ENCODE peak calls at places on chromosomes 11 and 22, in nine cellular contexts. P, W, R, H, T, M, F, D and Y are unnamed samples.

GRCh38 chr11:42170601-42171000 is 711.1 kb upstream of the LRRC4C start:
- DNase-seq in W (no peak), F (no peak), R (no peak), T (no peak), P (no peak), D (no peak), M (no peak), H (no peak), Y (no peak)

GRCh38 chr11:100872951-100873350 is 185.9 kb downstream of the ARHGAP42 start:
- DNase-seq in W (no peak), R (no peak), D (no peak), H (no peak), M (no peak), P (no peak), T (no peak), F (no peak), Y (no peak)

GRCh38 chr11:2440646-2441045 is 3.7 kb downstream of the TRPM5 start:
- DNase-seq in F (no peak), T (no peak), M (no peak), P (peak; percentile 5), H (no peak), R (no peak), D (no peak), W (no peak), Y (no peak)

GRCh38 chr11:123227763-123228488 is 32.9 kb upstream of the CLMP start:
- DNase-seq in T (no peak), F (no peak), W (no peak), D (no peak), M (no peak), P (no peak), H (no peak), R (no peak), Y (no peak)

GRCh38 chr11:121341609-121342008 is 49.0 kb downstream of the SC5D start:
- DNase-seq in W (peak; percentile 33), M (no peak), H (no peak), F (no peak), P (no peak), R (no peak), T (no peak), D (no peak), Y (no peak)

GRCh38 chr22:26313291-26313690 is 115.8 kb upstream of the ASPHD2 start:
- DNase-seq in W (no peak), H (no peak), D (no peak), F (no peak), T (no peak), M (no peak), R (no peak), P (no peak), Y (peak; percentile 20)

GRCh38 chr22:41683052-41683451 is 5.6 kb downstream of the SNU13 start:
- DNase-seq in R (peak; percentile 17), P (no peak), H (no peak), M (no peak), D (peak; percentile 9), W (no peak), T (no peak), F (no peak), Y (no peak)

GRCh38 chr11:62575837-62576236 is 2.1 kb upstream of the EEF1G start:
- DNase-seq in W (no peak), D (peak; percentile 17), R (no peak), M (no peak), T (no peak), P (no peak), F (peak; percentile 27), H (no peak), Y (no peak)

GRCh38 chr11:77191823-77192495 is 63.9 kb downstream of the MYO7A start:
- DNase-seq in D (no peak), T (no peak), H (peak; percentile 93), P (no peak), F (peak; percentile 72), M (peak; percentile 85), R (peak; percentile 86), W (peak; percentile 89), Y (no peak)

GRCh38 chr11:58525037-58525614 is 17.2 kb upstream of the OR5B21 start:
- DNase-seq in R (no peak), F (no peak), H (no peak), W (no peak), P (no peak), T (no peak), M (no peak), D (no peak), Y (no peak)

GRCh38 chr11:58530236-58530635 is 22.3 kb upstream of the OR5B21 start:
- DNase-seq in R (no peak), P (no peak), M (no peak), T (no peak), H (no peak), W (no peak), D (no peak), F (no peak), Y (no peak)

GRCh38 chr11:58527429-58527828 is 19.5 kb upstream of the OR5B21 start:
- DNase-seq in F (no peak), T (no peak), W (no peak), R (no peak), H (no peak), D (no peak), P (no peak), M (no peak), Y (no peak)

DNA sequence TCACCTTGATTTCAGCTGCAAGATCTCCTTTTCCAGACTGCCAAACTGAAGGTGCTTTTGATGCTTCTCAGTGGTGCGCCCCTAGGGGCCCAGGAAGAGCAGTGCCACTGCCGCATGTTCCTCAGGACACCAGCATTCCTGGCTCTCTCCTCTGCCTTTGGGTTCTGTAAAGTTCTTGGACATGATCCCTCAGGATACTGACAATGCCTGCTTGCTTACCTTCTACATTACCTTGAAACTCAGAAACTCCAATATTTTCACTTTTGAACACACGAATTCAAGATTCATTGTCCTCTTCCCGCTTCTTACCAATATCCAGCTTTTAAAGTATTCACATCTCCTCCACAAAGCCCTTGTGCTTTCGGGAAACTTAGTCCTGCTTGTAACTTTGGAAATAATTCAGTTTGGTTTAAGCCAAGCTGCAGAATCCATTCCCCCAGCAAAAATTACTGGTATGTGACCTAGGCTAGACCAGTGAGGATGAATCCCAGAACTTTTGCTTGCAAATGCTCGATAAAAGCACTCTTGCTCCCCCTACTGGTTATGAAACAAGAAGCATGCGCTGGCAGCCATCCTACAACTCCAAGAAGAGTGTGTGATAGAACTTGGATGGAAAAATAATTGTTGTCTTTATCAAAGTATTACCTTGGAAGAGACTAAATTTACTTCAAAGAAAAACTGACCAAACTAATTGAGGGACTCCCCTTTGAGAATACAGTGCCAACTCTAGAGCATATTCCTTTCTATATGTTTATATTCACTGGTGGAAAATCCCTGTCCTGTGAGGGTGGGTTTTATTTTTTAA is 16.5 kb upstream of the OR5B21 start:
- DNase-seq in F (peak; percentile 62), D (peak; percentile 65), H (peak; percentile 71), R (peak; percentile 71), M (peak; percentile 61), W (peak; percentile 61), T (peak; percentile 79), P (peak; percentile 51), Y (peak; percentile 62)
- TF ChIP-seq POLR2A in F (no peak), D (no peak), H (no peak), R (no peak), M (no peak), W (no peak), T (no peak), P (no peak), Y (no peak)

DNA sequence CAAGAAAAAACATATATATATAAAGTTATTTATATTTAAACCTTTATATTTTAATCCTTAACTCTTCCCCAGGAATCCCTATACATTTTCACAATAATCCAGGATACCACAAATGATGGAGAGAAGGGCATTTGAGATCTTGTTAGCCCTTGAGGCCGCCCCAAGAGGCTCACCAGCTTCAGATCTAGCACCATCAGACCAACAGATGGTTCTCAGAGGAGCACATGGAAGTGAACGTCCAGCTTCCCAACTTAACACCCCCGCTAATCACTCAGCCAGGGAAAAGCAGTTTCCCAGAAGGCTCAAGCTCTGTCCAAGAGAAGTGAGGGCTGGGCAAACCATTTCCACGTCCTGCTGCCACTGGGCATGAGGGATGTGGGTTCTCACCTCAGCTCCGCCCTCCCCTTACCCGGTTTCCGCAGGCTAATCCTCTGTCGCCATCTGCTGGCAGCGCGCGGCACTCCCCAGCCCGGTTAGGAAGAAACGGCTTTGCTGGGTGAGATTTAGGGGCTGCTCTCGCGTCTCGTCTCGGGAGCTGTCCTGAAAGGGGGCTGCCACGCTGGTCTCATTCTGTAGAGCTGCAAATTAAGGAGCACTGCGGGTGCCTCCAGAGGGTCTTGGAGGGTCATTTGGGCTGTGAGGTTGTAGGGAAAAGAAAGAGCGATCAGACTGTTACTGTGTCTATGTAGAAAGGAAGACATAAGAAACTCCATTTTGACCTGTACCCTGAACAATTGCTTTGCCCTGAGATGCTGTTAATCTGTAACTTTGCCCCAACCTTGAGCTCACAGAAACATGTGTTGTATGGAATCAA is 6.8 kb upstream of the FAM111A start:
- DNase-seq in W (peak; percentile 85), R (peak; percentile 77), M (peak; percentile 84), P (peak; percentile 73), F (peak; percentile 79), D (peak; percentile 87), H (peak; percentile 49), T (peak; percentile 86), Y (peak; percentile 97)
- H3K4me3 ChIP-seq in W (no peak overlapping the region), R (peak overlapping the region; percentile 26), M (no peak overlapping the region), P (no peak overlapping the region), F (no peak overlapping the region), D (no peak overlapping the region), H (no peak overlapping the region), T (no peak overlapping the region), Y (no peak overlapping the region)

GRCh38 chr22:24806663-24807001 is 621 bp downstream of the SGSM1 start:
- DNase-seq in F (no peak), W (no peak), T (no peak), P (no peak), H (no peak), D (no peak), R (no peak), M (no peak), Y (no peak)
- TF ChIP-seq POLR2A in F (no peak), W (no peak), T (no peak), P (no peak), H (no peak), D (no peak), R (no peak), M (no peak), Y (no peak)

GRCh38 chr22:44269117-44269498 is 43.6 kb downstream of the SHISAL1 start:
- DNase-seq in H (no peak), T (no peak), P (no peak), M (no peak), R (no peak), D (no peak), W (no peak), F (no peak), Y (no peak)
- H3K4me3 ChIP-seq in H (no peak overlapping the region), T (no peak overlapping the region), P (no peak overlapping the region), M (no peak overlapping the region), R (no peak overlapping the region), D (no peak overlapping the region), W (no peak overlapping the region), F (no peak overlapping the region), Y (no peak overlapping the region)

DNA sequence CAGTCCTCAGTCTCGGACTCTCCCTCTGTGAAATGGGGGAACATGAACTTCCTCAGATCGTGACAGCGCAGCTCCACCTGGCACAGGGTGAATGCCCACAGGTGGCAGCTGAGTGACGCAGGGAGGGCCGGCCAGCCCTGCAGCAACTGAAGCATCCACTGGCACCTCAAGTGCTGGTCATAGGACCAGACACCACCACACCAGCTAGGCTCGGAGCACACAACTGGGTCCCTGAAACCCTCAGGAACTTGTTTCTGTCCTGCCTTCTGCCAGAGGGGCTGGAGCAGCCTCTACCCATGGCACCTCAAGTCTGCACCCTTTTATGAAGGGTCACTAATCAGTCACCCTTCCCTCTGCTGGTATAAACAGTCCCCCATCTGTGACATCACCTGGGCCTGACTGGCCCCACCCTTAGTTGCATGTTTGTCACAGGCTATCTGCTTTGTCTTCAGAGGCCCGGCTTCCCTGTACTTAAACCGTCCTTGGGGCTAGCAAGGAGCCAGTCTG is 7.4 kb upstream of the CDC42BPG start:
- DNase-seq in F (no peak), M (no peak), P (no peak), H (no peak), T (no peak), R (no peak), W (peak; percentile 62), D (no peak), Y (no peak)
- TF ChIP-seq POLR2A in F (no peak), M (no peak), P (no peak), H (no peak), T (no peak), R (no peak), W (peak; percentile 16), D (no peak), Y (no peak)